ENCODE peak calls at places on chromosomes 3 and 15, in nine cellular contexts. One of them, this sample, is unnamed.

GRCh38 chr3:184077881-184078280 is 19.0 kb upstream of the HTR3E start:
- DNase-seq in spleen: no peak
- DNase-seq in left ventricle myocardium inferior: no peak
- DNase-seq in ascending aorta: no peak
- DNase-seq in endothelial cell: no peak
- DNase-seq in AG04450: no peak
- DNase-seq in HFFc6: no peak
- DNase-seq in AG10803: no peak
- DNase-seq in B cell: no peak
- DNase-seq in this sample: no peak

GRCh38 chr15:78051622-78052405 is 25.7 kb downstream of the TBC1D2B start:
- DNase-seq in spleen: no peak
- DNase-seq in left ventricle myocardium inferior: no peak
- DNase-seq in ascending aorta: no peak
- DNase-seq in endothelial cell: no peak
- DNase-seq in AG04450: no peak
- DNase-seq in HFFc6: no peak
- DNase-seq in AG10803: no peak
- DNase-seq in B cell: no peak
- DNase-seq in this sample: peak; percentile 49

GRCh38 chr3:158384019-158384418 is 187.0 kb upstream of the MLF1 start:
- DNase-seq in spleen: no peak
- DNase-seq in left ventricle myocardium inferior: no peak
- DNase-seq in ascending aorta: no peak
- DNase-seq in endothelial cell: no peak
- DNase-seq in AG04450: no peak
- DNase-seq in HFFc6: no peak
- DNase-seq in AG10803: no peak
- DNase-seq in B cell: no peak
- DNase-seq in this sample: no peak

GRCh38 chr3:13379191-13379830 is 40.8 kb downstream of the NUP210 start:
- DNase-seq in spleen: no peak
- DNase-seq in left ventricle myocardium inferior: no peak
- DNase-seq in ascending aorta: peak; percentile 82
- DNase-seq in endothelial cell: no peak
- DNase-seq in AG04450: peak; percentile 55
- DNase-seq in HFFc6: peak; percentile 85
- DNase-seq in AG10803: peak; percentile 71
- DNase-seq in B cell: no peak
- DNase-seq in this sample: peak; percentile 85

GRCh38 chr3:4524423-4524769 is 31.2 kb downstream of the ITPR1 start:
- DNase-seq in spleen: no peak
- DNase-seq in left ventricle myocardium inferior: no peak
- DNase-seq in ascending aorta: no peak
- DNase-seq in endothelial cell: no peak
- DNase-seq in AG04450: no peak
- DNase-seq in HFFc6: no peak
- DNase-seq in AG10803: peak; percentile 5
- DNase-seq in B cell: no peak
- DNase-seq in this sample: no peak

GRCh38 chr3:81302045-81302444 is 459.4 kb downstream of the GBE1 start:
- DNase-seq in spleen: no peak
- DNase-seq in left ventricle myocardium inferior: no peak
- DNase-seq in ascending aorta: no peak
- DNase-seq in endothelial cell: peak; percentile 46
- DNase-seq in AG04450: peak; percentile 15
- DNase-seq in HFFc6: peak; percentile 39
- DNase-seq in AG10803: peak; percentile 58
- DNase-seq in B cell: no peak
- DNase-seq in this sample: peak; percentile 48

GRCh38 chr3:9151240-9151639 is 98.2 kb downstream of the SRGAP3 start:
- DNase-seq in spleen: no peak
- DNase-seq in left ventricle myocardium inferior: no peak
- DNase-seq in ascending aorta: no peak
- DNase-seq in endothelial cell: no peak
- DNase-seq in AG04450: no peak
- DNase-seq in HFFc6: peak; percentile 22
- DNase-seq in AG10803: peak; percentile 18
- DNase-seq in B cell: no peak
- DNase-seq in this sample: no peak

GRCh38 chr3:152857082-152857481 is 22.2 kb downstream of the P2RY1 start:
- DNase-seq in spleen: no peak
- DNase-seq in left ventricle myocardium inferior: no peak
- DNase-seq in ascending aorta: no peak
- DNase-seq in endothelial cell: no peak
- DNase-seq in AG04450: no peak
- DNase-seq in HFFc6: no peak
- DNase-seq in AG10803: no peak
- DNase-seq in B cell: no peak
- DNase-seq in this sample: no peak

GRCh38 chr15:67013696-67014095 is 51.7 kb upstream of the SMAD3 start:
- DNase-seq in spleen: no peak
- DNase-seq in left ventricle myocardium inferior: peak; percentile 50
- DNase-seq in ascending aorta: peak; percentile 69
- DNase-seq in endothelial cell: peak; percentile 41
- DNase-seq in AG04450: peak; percentile 33
- DNase-seq in HFFc6: no peak
- DNase-seq in AG10803: peak; percentile 53
- DNase-seq in B cell: no peak
- DNase-seq in this sample: peak; percentile 92

GRCh38 chr15:67010898-67011619 is 54.3 kb upstream of the SMAD3 start:
- DNase-seq in spleen: no peak
- DNase-seq in left ventricle myocardium inferior: no peak
- DNase-seq in ascending aorta: peak; percentile 40
- DNase-seq in endothelial cell: no peak
- DNase-seq in AG04450: no peak
- DNase-seq in HFFc6: peak; percentile 45
- DNase-seq in AG10803: peak; percentile 22
- DNase-seq in B cell: no peak
- DNase-seq in this sample: no peak

GRCh38 chr15:67006089-67007065 is 59.0 kb upstream of the SMAD3 start:
- DNase-seq in spleen: no peak
- DNase-seq in left ventricle myocardium inferior: no peak
- DNase-seq in ascending aorta: no peak
- DNase-seq in endothelial cell: no peak
- DNase-seq in AG04450: no peak
- DNase-seq in HFFc6: no peak
- DNase-seq in AG10803: no peak
- DNase-seq in B cell: no peak
- DNase-seq in this sample: no peak

GRCh38 chr15:67009576-67010569 is 55.5 kb upstream of the SMAD3 start:
- DNase-seq in spleen: no peak
- DNase-seq in left ventricle myocardium inferior: no peak
- DNase-seq in ascending aorta: no peak
- DNase-seq in endothelial cell: no peak
- DNase-seq in AG04450: no peak
- DNase-seq in HFFc6: no peak
- DNase-seq in AG10803: no peak
- DNase-seq in B cell: no peak
- DNase-seq in this sample: no peak

DNA sequence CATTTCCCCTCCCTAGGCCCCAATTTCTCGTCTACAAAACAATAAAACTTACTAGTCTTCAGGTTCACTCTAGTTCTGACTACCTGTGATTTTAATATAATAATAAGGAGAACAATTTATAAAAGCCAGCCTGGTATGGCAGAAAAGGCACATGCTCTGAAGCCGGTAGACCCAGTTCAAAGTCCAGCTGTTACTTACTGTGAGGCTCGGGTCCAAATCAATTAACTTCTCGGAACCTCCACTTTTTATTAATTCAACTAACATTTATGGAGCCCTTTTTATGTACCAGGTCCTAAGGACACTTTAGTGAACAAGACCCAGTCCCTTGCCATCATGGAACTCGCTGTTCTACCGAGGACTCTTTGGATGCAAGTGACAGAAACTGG is 53.8 kb upstream of the SMAD3 start:
- DNase-seq in spleen: no peak
- DNase-seq in left ventricle myocardium inferior: no peak
- DNase-seq in ascending aorta: no peak
- DNase-seq in endothelial cell: no peak
- DNase-seq in AG04450: no peak
- DNase-seq in HFFc6: no peak
- DNase-seq in AG10803: no peak
- DNase-seq in B cell: no peak
- DNase-seq in this sample: no peak
- TF ChIP-seq CTCF in spleen: no peak
- TF ChIP-seq CTCF in left ventricle myocardium inferior: no peak
- TF ChIP-seq CTCF in ascending aorta: no peak
- TF ChIP-seq CTCF in endothelial cell: no peak
- TF ChIP-seq CTCF in AG04450: no peak
- TF ChIP-seq CTCF in HFFc6: no peak
- TF ChIP-seq CTCF in AG10803: no peak
- TF ChIP-seq CTCF in B cell: no peak
- TF ChIP-seq CTCF in this sample: no peak

DNA sequence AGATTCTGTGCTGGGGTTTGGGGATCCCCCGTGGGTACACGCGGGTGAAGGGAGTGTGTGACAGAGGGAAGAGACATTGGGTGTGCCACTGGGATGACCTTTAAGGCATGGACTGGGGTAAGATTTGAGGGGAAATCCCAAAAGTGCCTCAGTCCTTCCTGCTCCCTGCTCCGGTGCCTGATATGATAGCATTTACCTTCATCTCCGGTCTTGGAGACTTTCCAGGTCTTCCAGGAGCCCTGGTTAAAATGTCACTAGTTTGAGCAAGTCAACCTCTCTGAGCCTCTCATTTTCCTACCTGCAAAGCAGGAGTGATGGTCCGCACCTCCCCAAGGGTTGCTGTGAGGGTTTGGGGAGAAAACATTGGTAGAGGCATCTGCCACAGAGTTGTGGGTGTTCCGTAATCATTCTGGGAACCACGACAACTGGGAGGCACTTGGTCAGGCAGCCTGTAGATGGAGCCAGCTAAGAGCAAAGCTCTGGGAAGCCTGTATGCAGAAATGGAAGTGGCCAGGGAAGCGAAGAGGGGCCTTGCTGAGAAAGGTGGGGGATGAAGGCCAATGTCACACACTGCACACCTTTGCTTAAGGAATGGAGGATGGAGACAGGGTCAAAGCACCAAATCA is 33.9 kb upstream of the KIF23 start:
- DNase-seq in spleen: no peak
- DNase-seq in left ventricle myocardium inferior: no peak
- DNase-seq in ascending aorta: no peak
- DNase-seq in endothelial cell: peak; percentile 25
- DNase-seq in AG04450: no peak
- DNase-seq in HFFc6: no peak
- DNase-seq in AG10803: peak; percentile 22
- DNase-seq in B cell: no peak
- DNase-seq in this sample: no peak
- TF ChIP-seq CTCF in spleen: no peak
- TF ChIP-seq CTCF in left ventricle myocardium inferior: no peak
- TF ChIP-seq CTCF in ascending aorta: no peak
- TF ChIP-seq CTCF in endothelial cell: no peak
- TF ChIP-seq CTCF in AG04450: peak; percentile 33
- TF ChIP-seq CTCF in HFFc6: peak; percentile 36
- TF ChIP-seq CTCF in AG10803: peak; percentile 34
- TF ChIP-seq CTCF in B cell: no peak
- TF ChIP-seq CTCF in this sample: peak; percentile 39

DNA sequence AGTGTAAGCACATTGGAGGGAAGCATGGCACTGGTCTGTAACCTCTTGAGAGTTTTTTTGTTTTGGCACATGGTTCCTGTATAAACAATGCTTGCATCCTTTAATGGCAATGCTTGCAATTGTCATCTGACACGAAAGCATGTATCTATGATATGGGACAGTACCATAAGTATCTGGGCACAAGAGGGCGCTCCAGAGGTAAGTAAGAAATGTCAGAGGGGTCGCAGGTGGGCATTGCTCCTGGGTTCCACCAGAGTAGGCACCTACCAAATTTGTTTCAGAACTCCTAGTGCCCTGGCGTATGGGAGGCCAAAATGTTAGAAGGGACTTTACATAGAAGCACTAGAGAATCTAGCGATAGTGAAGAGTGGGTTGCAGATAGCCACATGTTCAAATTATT is 58.7 kb upstream of the BCHE start:
- DNase-seq in spleen: no peak
- DNase-seq in left ventricle myocardium inferior: no peak
- DNase-seq in ascending aorta: no peak
- DNase-seq in endothelial cell: peak; percentile 74
- DNase-seq in AG04450: no peak
- DNase-seq in HFFc6: no peak
- DNase-seq in AG10803: no peak
- DNase-seq in B cell: no peak
- DNase-seq in this sample: no peak
- TF ChIP-seq CTCF in spleen: no peak
- TF ChIP-seq CTCF in left ventricle myocardium inferior: no peak
- TF ChIP-seq CTCF in ascending aorta: no peak
- TF ChIP-seq CTCF in endothelial cell: peak; percentile 68
- TF ChIP-seq CTCF in AG04450: peak; percentile 24
- TF ChIP-seq CTCF in HFFc6: no peak
- TF ChIP-seq CTCF in AG10803: no peak
- TF ChIP-seq CTCF in B cell: no peak
- TF ChIP-seq CTCF in this sample: peak; percentile 35

DNA sequence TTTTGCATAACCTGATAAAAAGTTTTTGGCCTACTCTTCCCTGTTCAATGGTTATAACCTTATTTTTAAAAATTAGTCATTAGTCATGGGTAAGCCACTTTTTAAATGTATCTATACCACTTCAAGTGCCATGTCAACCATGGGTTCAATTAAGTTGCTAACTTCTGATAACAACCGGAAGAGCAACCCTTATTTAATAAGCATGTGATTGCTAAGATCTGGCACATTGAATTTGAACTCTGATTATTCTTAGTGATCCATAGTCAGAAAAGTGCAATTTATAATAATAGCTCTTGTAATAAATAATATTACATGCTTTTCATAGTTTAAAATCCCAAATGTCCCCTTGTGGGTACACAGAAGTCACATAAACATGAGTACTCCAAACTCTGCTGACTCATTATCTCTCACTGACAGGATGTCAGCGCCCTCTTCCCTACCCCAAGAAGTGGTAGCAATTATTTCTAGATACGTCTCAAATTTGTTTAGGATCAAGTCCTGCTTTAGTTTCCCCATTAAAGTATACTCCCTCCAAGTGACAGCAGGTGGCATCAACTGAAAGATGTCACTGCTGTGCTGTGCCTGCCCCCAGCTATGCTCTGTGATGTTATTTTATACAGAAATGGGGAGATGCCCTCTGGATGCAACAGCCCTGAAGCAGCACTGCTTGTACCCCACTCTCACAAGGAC is 18.6 kb downstream of the SAMD7 start:
- DNase-seq in spleen: no peak
- DNase-seq in left ventricle myocardium inferior: no peak
- DNase-seq in ascending aorta: no peak
- DNase-seq in endothelial cell: no peak
- DNase-seq in AG04450: no peak
- DNase-seq in HFFc6: no peak
- DNase-seq in AG10803: no peak
- DNase-seq in B cell: peak; percentile 69
- DNase-seq in this sample: no peak
- TF ChIP-seq CTCF in spleen: peak; percentile 25
- TF ChIP-seq CTCF in left ventricle myocardium inferior: peak; percentile 18
- TF ChIP-seq CTCF in ascending aorta: no peak
- TF ChIP-seq CTCF in endothelial cell: no peak
- TF ChIP-seq CTCF in AG04450: no peak
- TF ChIP-seq CTCF in HFFc6: no peak
- TF ChIP-seq CTCF in AG10803: no peak
- TF ChIP-seq CTCF in B cell: peak; percentile 49
- TF ChIP-seq CTCF in this sample: no peak